ENCODE peak calls at places on chromosomes 12 and 14, in nine cellular contexts. One of them, this sample, is unnamed.

GRCh38 chr12:94589591-94590001 is 60.8 kb downstream of the TMCC3 start:
- DNase-seq in ovary: no peak
- DNase-seq in HCT116: no peak
- DNase-seq in A549: no peak
- DNase-seq in lower leg skin: no peak
- DNase-seq in esophagus muscularis mucosa: no peak
- DNase-seq in transverse colon: no peak
- DNase-seq in testis: no peak
- DNase-seq in uterus: no peak
- DNase-seq in this sample: no peak

GRCh38 chr12:68939500-68939899 is 6.5 kb upstream of the CPM start:
- DNase-seq in HCT116: no peak
- DNase-seq in testis: no peak
- DNase-seq in uterus: no peak
- DNase-seq in ovary: no peak
- DNase-seq in transverse colon: no peak
- DNase-seq in esophagus muscularis mucosa: no peak
- DNase-seq in A549: no peak
- DNase-seq in lower leg skin: no peak
- DNase-seq in this sample: no peak

GRCh38 chr14:48704639-48705038 is 881.5 kb downstream of the RPS29 start:
- DNase-seq in ovary: no peak
- DNase-seq in HCT116: no peak
- DNase-seq in A549: no peak
- DNase-seq in uterus: no peak
- DNase-seq in testis: no peak
- DNase-seq in transverse colon: no peak
- DNase-seq in esophagus muscularis mucosa: no peak
- DNase-seq in lower leg skin: no peak
- DNase-seq in this sample: no peak

GRCh38 chr14:50082308-50082742 is 34.0 kb downstream of the VCPKMT start:
- DNase-seq in HCT116: no peak
- DNase-seq in lower leg skin: no peak
- DNase-seq in esophagus muscularis mucosa: no peak
- DNase-seq in A549: no peak
- DNase-seq in ovary: no peak
- DNase-seq in transverse colon: no peak
- DNase-seq in testis: no peak
- DNase-seq in uterus: no peak
- DNase-seq in this sample: no peak

GRCh38 chr14:73887116-73887490 is 444 bp downstream of the ZNF410 start:
- DNase-seq in esophagus muscularis mucosa: no peak
- DNase-seq in uterus: no peak
- DNase-seq in lower leg skin: peak
- DNase-seq in transverse colon: no peak
- DNase-seq in testis: peak
- DNase-seq in A549: peak
- DNase-seq in HCT116: no peak
- DNase-seq in ovary: no peak
- DNase-seq in this sample: no peak

GRCh38 chr12:60021235-60021634 is 425.4 kb downstream of the SLC16A7 start:
- DNase-seq in HCT116: no peak
- DNase-seq in esophagus muscularis mucosa: no peak
- DNase-seq in testis: no peak
- DNase-seq in transverse colon: no peak
- DNase-seq in lower leg skin: no peak
- DNase-seq in A549: no peak
- DNase-seq in ovary: no peak
- DNase-seq in uterus: no peak
- DNase-seq in this sample: no peak

GRCh38 chr14:22107734-22108133 is 434.1 kb upstream of the OR4E1 start:
- DNase-seq in ovary: no peak
- DNase-seq in HCT116: no peak
- DNase-seq in A549: no peak
- DNase-seq in uterus: no peak
- DNase-seq in lower leg skin: no peak
- DNase-seq in testis: no peak
- DNase-seq in esophagus muscularis mucosa: no peak
- DNase-seq in transverse colon: no peak
- DNase-seq in this sample: no peak

GRCh38 chr14:33393895-33394405 is 455.3 kb downstream of the NPAS3 start:
- DNase-seq in HCT116: no peak
- DNase-seq in testis: no peak
- DNase-seq in transverse colon: no peak
- DNase-seq in lower leg skin: no peak
- DNase-seq in A549: no peak
- DNase-seq in ovary: no peak
- DNase-seq in uterus: no peak
- DNase-seq in esophagus muscularis mucosa: no peak
- DNase-seq in this sample: no peak

GRCh38 chr12:106583578-106584103 is 837 bp downstream of the RFX4 start:
- DNase-seq in transverse colon: no peak
- DNase-seq in lower leg skin: no peak
- DNase-seq in esophagus muscularis mucosa: peak
- DNase-seq in uterus: no peak
- DNase-seq in A549: peak
- DNase-seq in HCT116: no peak
- DNase-seq in testis: no peak
- DNase-seq in ovary: no peak
- DNase-seq in this sample: no peak

GRCh38 chr12:106582661-106583577 is at the start of gene RFX4:
- DNase-seq in testis: no peak
- DNase-seq in ovary: no peak
- DNase-seq in uterus: no peak
- DNase-seq in esophagus muscularis mucosa: peak
- DNase-seq in A549: peak
- DNase-seq in HCT116: no peak
- DNase-seq in transverse colon: no peak
- DNase-seq in lower leg skin: no peak
- DNase-seq in this sample: no peak

GRCh38 chr12:106585237-106585834 is 2.5 kb downstream of the RFX4 start:
- DNase-seq in transverse colon: no peak
- DNase-seq in HCT116: no peak
- DNase-seq in ovary: no peak
- DNase-seq in lower leg skin: no peak
- DNase-seq in A549: no peak
- DNase-seq in esophagus muscularis mucosa: peak
- DNase-seq in testis: no peak
- DNase-seq in uterus: no peak
- DNase-seq in this sample: no peak

GRCh38 chr12:106585862-106586534 is 3.2 kb downstream of the RFX4 start:
- DNase-seq in uterus: no peak
- DNase-seq in esophagus muscularis mucosa: peak
- DNase-seq in lower leg skin: no peak
- DNase-seq in HCT116: no peak
- DNase-seq in transverse colon: no peak
- DNase-seq in A549: no peak
- DNase-seq in ovary: no peak
- DNase-seq in testis: no peak
- DNase-seq in this sample: no peak

GRCh38 chr12:106584104-106585064 is 1.6 kb downstream of the RFX4 start:
- DNase-seq in A549: peak
- DNase-seq in uterus: no peak
- DNase-seq in ovary: no peak
- DNase-seq in testis: no peak
- DNase-seq in transverse colon: no peak
- DNase-seq in lower leg skin: no peak
- DNase-seq in HCT116: no peak
- DNase-seq in esophagus muscularis mucosa: peak
- DNase-seq in this sample: no peak
- H3K4me3 ChIP-seq in A549: peak
- H3K4me3 ChIP-seq in uterus: no peak
- H3K4me3 ChIP-seq in ovary: no peak
- H3K4me3 ChIP-seq in testis: no peak
- H3K4me3 ChIP-seq in transverse colon: peak
- H3K4me3 ChIP-seq in lower leg skin: no peak
- H3K4me3 ChIP-seq in HCT116: no peak
- H3K4me3 ChIP-seq in esophagus muscularis mucosa: peak
- H3K4me3 ChIP-seq in this sample: no peak

GRCh38 chr12:28963554-28963953 is 185.5 kb upstream of the FAR2 start:
- DNase-seq in testis: no peak
- DNase-seq in transverse colon: no peak
- DNase-seq in lower leg skin: no peak
- DNase-seq in uterus: no peak
- DNase-seq in esophagus muscularis mucosa: no peak
- DNase-seq in HCT116: peak
- DNase-seq in ovary: no peak
- DNase-seq in A549: no peak
- DNase-seq in this sample: no peak

GRCh38 chr12:28961948-28962384 is 187.1 kb upstream of the FAR2 start:
- DNase-seq in uterus: no peak
- DNase-seq in testis: no peak
- DNase-seq in transverse colon: no peak
- DNase-seq in HCT116: no peak
- DNase-seq in A549: no peak
- DNase-seq in ovary: no peak
- DNase-seq in esophagus muscularis mucosa: no peak
- DNase-seq in lower leg skin: no peak
- DNase-seq in this sample: no peak

GRCh38 chr12:28967426-28967825 is 181.7 kb upstream of the FAR2 start:
- DNase-seq in testis: no peak
- DNase-seq in esophagus muscularis mucosa: no peak
- DNase-seq in uterus: no peak
- DNase-seq in ovary: no peak
- DNase-seq in A549: no peak
- DNase-seq in HCT116: no peak
- DNase-seq in lower leg skin: no peak
- DNase-seq in transverse colon: no peak
- DNase-seq in this sample: no peak

DNA sequence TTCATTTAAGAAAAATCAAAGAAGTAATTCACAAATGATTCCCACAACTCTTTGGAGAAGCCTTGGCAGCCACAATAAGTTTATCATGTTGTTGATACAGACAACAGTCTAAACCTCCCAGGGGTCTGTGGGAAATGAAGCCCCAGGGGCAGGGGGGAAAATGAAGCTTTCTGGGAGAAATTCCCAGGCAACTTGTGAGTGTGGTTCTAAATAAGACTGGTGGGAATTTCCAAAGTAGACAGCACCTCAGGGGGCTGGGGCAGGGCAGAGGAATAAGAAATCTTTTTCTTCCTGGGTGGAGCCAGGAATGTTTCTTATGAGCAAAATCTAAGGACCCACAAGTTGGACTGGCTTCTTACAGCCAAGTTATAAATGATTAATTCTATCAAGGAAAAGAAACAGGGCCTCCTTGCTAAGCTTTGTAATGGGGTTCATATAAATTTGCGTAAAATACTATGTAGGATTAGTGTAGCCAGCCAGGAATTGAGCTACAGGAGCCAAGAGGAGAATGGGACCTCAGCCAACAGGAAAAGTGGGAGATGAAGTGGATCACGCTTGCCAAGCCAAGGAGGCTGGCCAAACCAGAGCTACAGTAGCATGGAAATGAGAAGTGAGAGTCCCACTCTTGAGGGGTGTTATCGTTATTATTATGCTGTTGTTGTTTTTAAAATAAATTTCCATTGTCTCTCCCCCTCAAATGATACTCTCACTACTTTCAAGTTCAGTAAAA is 182.9 kb upstream of the FAR2 start:
- DNase-seq in lower leg skin: no peak
- DNase-seq in ovary: no peak
- DNase-seq in esophagus muscularis mucosa: no peak
- DNase-seq in A549: no peak
- DNase-seq in HCT116: no peak
- DNase-seq in uterus: peak
- DNase-seq in testis: peak
- DNase-seq in transverse colon: peak
- DNase-seq in this sample: no peak
- TF ChIP-seq POLR2A in lower leg skin: no peak
- TF ChIP-seq POLR2A in ovary: no peak
- TF ChIP-seq POLR2A in esophagus muscularis mucosa: no peak
- TF ChIP-seq POLR2A in A549: no peak
- TF ChIP-seq POLR2A in HCT116: no peak
- TF ChIP-seq POLR2A in uterus: no peak
- TF ChIP-seq POLR2A in testis: no peak
- TF ChIP-seq POLR2A in transverse colon: no peak
- TF ChIP-seq POLR2A in this sample: no peak

GRCh38 chr12:117897379-117898161 is 71.2 kb downstream of the KSR2 start:
- DNase-seq in A549: no peak
- DNase-seq in esophagus muscularis mucosa: no peak
- DNase-seq in transverse colon: no peak
- DNase-seq in lower leg skin: no peak
- DNase-seq in ovary: no peak
- DNase-seq in uterus: no peak
- DNase-seq in testis: no peak
- DNase-seq in HCT116: no peak
- DNase-seq in this sample: no peak

GRCh38 chr12:117900561-117900960 is 68.2 kb downstream of the KSR2 start:
- DNase-seq in esophagus muscularis mucosa: no peak
- DNase-seq in HCT116: no peak
- DNase-seq in uterus: no peak
- DNase-seq in testis: no peak
- DNase-seq in transverse colon: no peak
- DNase-seq in ovary: no peak
- DNase-seq in A549: peak
- DNase-seq in lower leg skin: no peak
- DNase-seq in this sample: no peak

GRCh38 chr12:117903441-117903840 is 65.3 kb downstream of the KSR2 start:
- DNase-seq in uterus: no peak
- DNase-seq in testis: no peak
- DNase-seq in lower leg skin: no peak
- DNase-seq in transverse colon: no peak
- DNase-seq in HCT116: no peak
- DNase-seq in A549: no peak
- DNase-seq in ovary: no peak
- DNase-seq in esophagus muscularis mucosa: no peak
- DNase-seq in this sample: no peak

GRCh38 chr12:117904051-117904450 is 64.7 kb downstream of the KSR2 start:
- DNase-seq in transverse colon: no peak
- DNase-seq in ovary: no peak
- DNase-seq in testis: no peak
- DNase-seq in uterus: no peak
- DNase-seq in esophagus muscularis mucosa: no peak
- DNase-seq in HCT116: no peak
- DNase-seq in A549: no peak
- DNase-seq in lower leg skin: no peak
- DNase-seq in this sample: no peak

DNA sequence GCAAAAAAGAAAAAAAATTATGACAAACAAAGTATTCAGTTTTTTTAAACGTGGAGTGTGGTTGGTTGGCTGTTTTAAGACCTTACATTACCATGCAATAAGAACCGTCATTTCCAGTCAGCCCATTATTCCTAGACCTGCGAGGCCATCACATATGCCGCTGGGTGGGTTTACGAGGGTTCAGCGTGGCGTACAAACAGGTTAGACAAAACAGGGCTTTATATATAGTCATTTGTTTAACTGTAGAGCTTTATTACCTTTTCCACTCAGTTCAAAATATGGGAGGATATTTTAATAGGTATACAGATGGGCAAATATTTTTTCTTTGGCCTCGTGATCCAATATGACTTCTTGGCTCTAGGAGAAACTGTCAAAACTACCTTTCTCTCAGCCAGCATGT is 67.2 kb downstream of the KSR2 start:
- DNase-seq in esophagus muscularis mucosa: no peak
- DNase-seq in lower leg skin: no peak
- DNase-seq in testis: no peak
- DNase-seq in ovary: no peak
- DNase-seq in transverse colon: no peak
- DNase-seq in uterus: no peak
- DNase-seq in HCT116: no peak
- DNase-seq in A549: no peak
- DNase-seq in this sample: no peak
- TF ChIP-seq CTCF in esophagus muscularis mucosa: no peak
- TF ChIP-seq CTCF in lower leg skin: no peak
- TF ChIP-seq CTCF in testis: no peak
- TF ChIP-seq CTCF in ovary: no peak
- TF ChIP-seq CTCF in transverse colon: no peak
- TF ChIP-seq CTCF in uterus: no peak
- TF ChIP-seq CTCF in HCT116: no peak
- TF ChIP-seq CTCF in A549: no peak
- TF ChIP-seq CTCF in this sample: no peak

DNA sequence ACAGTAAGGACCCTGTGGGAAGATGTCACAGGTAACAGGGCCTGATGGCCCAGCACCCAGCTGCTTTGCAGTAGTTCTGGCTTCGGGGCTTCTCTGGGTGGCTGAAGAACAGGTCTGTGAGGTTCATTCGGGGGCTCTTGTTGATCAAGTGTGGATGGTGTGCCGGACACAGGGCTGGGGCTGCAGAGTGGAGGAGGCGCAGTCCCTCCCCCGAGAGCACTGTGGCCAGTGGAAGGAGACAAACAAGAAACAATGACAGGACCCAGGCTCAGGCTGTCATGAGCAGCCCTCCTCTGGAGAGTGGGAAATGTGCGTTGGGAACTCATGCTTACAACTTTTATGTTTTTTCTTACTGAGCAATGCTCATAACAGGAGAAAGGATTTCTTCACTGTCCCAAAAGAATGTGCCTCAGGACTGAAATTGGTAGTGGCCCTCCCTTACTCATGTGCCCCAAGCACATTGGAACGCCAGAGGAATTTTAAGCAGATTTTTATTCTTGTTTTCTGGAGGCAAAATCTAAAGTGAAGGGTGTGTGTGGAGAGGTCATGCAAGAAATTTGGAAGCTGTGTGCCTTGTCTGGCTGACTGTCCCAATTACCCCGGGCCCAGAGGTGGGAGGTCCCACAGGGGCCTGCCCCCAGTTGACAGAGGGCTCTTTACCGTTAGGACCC is 233.8 kb downstream of the CACNA1C start:
- DNase-seq in uterus: no peak
- DNase-seq in testis: no peak
- DNase-seq in A549: no peak
- DNase-seq in esophagus muscularis mucosa: no peak
- DNase-seq in ovary: no peak
- DNase-seq in transverse colon: no peak
- DNase-seq in lower leg skin: no peak
- DNase-seq in HCT116: no peak
- DNase-seq in this sample: no peak
- H3K4me3 ChIP-seq in uterus: no peak
- H3K4me3 ChIP-seq in testis: no peak
- H3K4me3 ChIP-seq in A549: no peak
- H3K4me3 ChIP-seq in esophagus muscularis mucosa: peak
- H3K4me3 ChIP-seq in ovary: no peak
- H3K4me3 ChIP-seq in transverse colon: no peak
- H3K4me3 ChIP-seq in lower leg skin: no peak
- H3K4me3 ChIP-seq in HCT116: no peak
- H3K4me3 ChIP-seq in this sample: no peak